ENCODE peak calls at places on chromosomes 2 and 18, in four cellular contexts. One of them, this sample, is unnamed.

GRCh38 chr18:44818148-44818547 is 137.5 kb downstream of the SETBP1 start:
- DNase-seq in HepG2: no peak
- DNase-seq in WTC11: no peak
- DNase-seq in K562: no peak
- DNase-seq in this sample: no peak

GRCh38 chr2:217530399-217531100 is 472.2 kb downstream of the TNS1 start:
- DNase-seq in WTC11: no peak
- DNase-seq in HepG2: peak; percentile 8
- DNase-seq in K562: no peak
- DNase-seq in this sample: no peak

GRCh38 chr2:187654535-187654934 is 100.3 kb upstream of the TFPI start:
- DNase-seq in HepG2: no peak
- DNase-seq in WTC11: no peak
- DNase-seq in K562: peak; percentile 30
- DNase-seq in this sample: no peak

GRCh38 chr2:70959851-70960832 is 18.3 kb upstream of the ANKRD53 start:
- DNase-seq in K562: no peak
- DNase-seq in HepG2: no peak
- DNase-seq in WTC11: peak; percentile 72
- DNase-seq in this sample: no peak

GRCh38 chr2:235612551-235612950 is 118.7 kb downstream of the AGAP1 start:
- DNase-seq in K562: no peak
- DNase-seq in HepG2: no peak
- DNase-seq in WTC11: no peak
- DNase-seq in this sample: no peak

GRCh38 chr2:96819101-96819875 is 3.2 kb downstream of the CNNM3 start:
- DNase-seq in WTC11: no peak
- DNase-seq in HepG2: peak; percentile 98
- DNase-seq in K562: peak; percentile 74
- DNase-seq in this sample: no peak

GRCh38 chr18:5518899-5519371 is 24.9 kb downstream of the EPB41L3 start:
- DNase-seq in K562: no peak
- DNase-seq in WTC11: no peak
- DNase-seq in HepG2: no peak
- DNase-seq in this sample: peak; percentile 20

GRCh38 chr2:234111523-234111922 is 61.0 kb downstream of the SPP2 start:
- DNase-seq in WTC11: no peak
- DNase-seq in K562: no peak
- DNase-seq in HepG2: no peak
- DNase-seq in this sample: no peak

GRCh38 chr2:225002656-225003045 is 39.6 kb downstream of the DOCK10 start:
- DNase-seq in K562: no peak
- DNase-seq in WTC11: no peak
- DNase-seq in HepG2: no peak
- DNase-seq in this sample: no peak

GRCh38 chr2:179454443-179455218 is 190.0 kb upstream of the SESTD1 start:
- DNase-seq in WTC11: no peak
- DNase-seq in K562: no peak
- DNase-seq in HepG2: peak; percentile 23
- DNase-seq in this sample: no peak

GRCh38 chr2:108577099-108577498 is 42.8 kb downstream of the LIMS1 start:
- DNase-seq in HepG2: no peak
- DNase-seq in K562: no peak
- DNase-seq in WTC11: no peak
- DNase-seq in this sample: no peak

GRCh38 chr2:238523158-238524110 is 96.7 kb downstream of the ASB1 start:
- DNase-seq in WTC11: peak; percentile 71
- DNase-seq in K562: no peak
- DNase-seq in HepG2: peak; percentile 93
- DNase-seq in this sample: no peak

GRCh38 chr2:238528953-238529781 is 102.4 kb downstream of the ASB1 start:
- DNase-seq in HepG2: peak; percentile 95
- DNase-seq in WTC11: no peak
- DNase-seq in K562: no peak
- DNase-seq in this sample: no peak

GRCh38 chr2:238524584-238524983 is 97.9 kb downstream of the ASB1 start:
- DNase-seq in WTC11: no peak
- DNase-seq in HepG2: no peak
- DNase-seq in K562: no peak
- DNase-seq in this sample: no peak

GRCh38 chr2:238525990-238526389 is 99.3 kb downstream of the ASB1 start:
- DNase-seq in K562: no peak
- DNase-seq in HepG2: no peak
- DNase-seq in WTC11: no peak
- DNase-seq in this sample: no peak

DNA sequence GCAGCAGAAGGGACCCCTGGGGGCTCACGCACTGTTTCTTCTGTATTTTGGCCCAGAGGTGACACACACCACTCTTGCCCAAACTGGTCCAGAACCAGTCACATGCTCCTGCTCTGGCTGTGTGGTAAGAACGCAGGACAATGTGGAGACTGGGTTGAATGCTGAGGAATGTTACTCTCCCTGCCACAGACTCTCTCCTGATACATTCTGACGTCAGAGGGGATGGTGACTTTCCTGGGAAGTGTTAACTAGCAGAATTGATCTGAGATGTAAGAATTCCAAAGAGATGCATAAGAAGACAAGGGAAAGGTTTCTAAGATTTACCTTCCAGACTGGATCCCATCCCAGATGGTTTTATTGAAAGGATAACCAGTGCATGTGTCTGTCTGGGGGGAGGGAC is 100.8 kb downstream of the ASB1 start:
- DNase-seq in WTC11: no peak
- DNase-seq in HepG2: no peak
- DNase-seq in K562: no peak
- DNase-seq in this sample: no peak
- TF ChIP-seq ELF4 in WTC11: no peak
- TF ChIP-seq ELF4 in HepG2: no peak
- TF ChIP-seq ELF4 in K562: no peak
- TF ChIP-seq ELF4 in this sample: no peak

GRCh38 chr18:2002604-2003003 is 568.7 kb downstream of the METTL4 start:
- DNase-seq in K562: peak; percentile 79
- DNase-seq in HepG2: no peak
- DNase-seq in WTC11: no peak
- DNase-seq in this sample: no peak
- TF ChIP-seq ELF4 in K562: no peak
- TF ChIP-seq ELF4 in HepG2: no peak
- TF ChIP-seq ELF4 in WTC11: no peak
- TF ChIP-seq ELF4 in this sample: no peak

GRCh38 chr2:239225921-239226561 is 174.8 kb downstream of the HDAC4 start:
- DNase-seq in K562: no peak
- DNase-seq in HepG2: no peak
- DNase-seq in WTC11: no peak
- DNase-seq in this sample: no peak
- TF ChIP-seq ELF4 in K562: no peak
- TF ChIP-seq ELF4 in HepG2: no peak
- TF ChIP-seq ELF4 in WTC11: no peak
- TF ChIP-seq ELF4 in this sample: no peak

DNA sequence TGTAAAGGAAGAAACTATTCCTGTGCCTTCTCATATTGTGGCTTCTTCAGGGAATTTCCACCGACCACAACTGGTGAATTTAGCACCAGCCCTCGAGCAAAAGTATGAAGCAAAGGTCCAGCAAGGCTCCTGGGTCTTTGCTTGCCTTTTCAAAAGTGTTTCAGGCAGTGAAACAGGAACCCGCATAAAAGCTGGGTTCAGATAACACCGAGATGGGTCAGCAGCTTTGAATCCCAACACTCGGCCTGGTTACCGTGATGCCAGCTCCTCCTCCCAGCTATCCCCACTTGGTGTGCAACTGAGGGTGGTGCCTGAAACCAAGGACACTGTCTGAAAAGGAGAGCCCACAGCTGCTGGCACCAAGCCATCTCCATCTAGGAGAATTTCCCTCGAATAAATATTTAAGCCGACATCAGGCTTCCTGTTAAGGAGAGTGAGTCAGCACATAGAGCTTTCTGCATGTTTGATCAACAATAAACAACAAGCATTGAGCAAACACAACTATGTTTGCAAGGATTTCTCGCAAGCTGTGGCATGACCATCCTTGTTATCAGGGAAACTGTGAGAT is 69.5 kb downstream of the ANTXR1 start:
- DNase-seq in WTC11: no peak
- DNase-seq in K562: no peak
- DNase-seq in HepG2: peak; percentile 92
- DNase-seq in this sample: no peak
- TF ChIP-seq ELF4 in WTC11: no peak
- TF ChIP-seq ELF4 in K562: no peak
- TF ChIP-seq ELF4 in HepG2: no peak
- TF ChIP-seq ELF4 in this sample: no peak

GRCh38 chr2:21195326-21195725 is 71.6 kb downstream of the TDRD15 start:
- DNase-seq in K562: no peak
- DNase-seq in WTC11: no peak
- DNase-seq in HepG2: no peak
- DNase-seq in this sample: no peak

GRCh38 chr2:21194828-21195227 is 71.1 kb downstream of the TDRD15 start:
- DNase-seq in HepG2: no peak
- DNase-seq in K562: no peak
- DNase-seq in WTC11: no peak
- DNase-seq in this sample: no peak

GRCh38 chr2:21194147-21194546 is 70.4 kb downstream of the TDRD15 start:
- DNase-seq in K562: no peak
- DNase-seq in WTC11: no peak
- DNase-seq in HepG2: no peak
- DNase-seq in this sample: no peak

DNA sequence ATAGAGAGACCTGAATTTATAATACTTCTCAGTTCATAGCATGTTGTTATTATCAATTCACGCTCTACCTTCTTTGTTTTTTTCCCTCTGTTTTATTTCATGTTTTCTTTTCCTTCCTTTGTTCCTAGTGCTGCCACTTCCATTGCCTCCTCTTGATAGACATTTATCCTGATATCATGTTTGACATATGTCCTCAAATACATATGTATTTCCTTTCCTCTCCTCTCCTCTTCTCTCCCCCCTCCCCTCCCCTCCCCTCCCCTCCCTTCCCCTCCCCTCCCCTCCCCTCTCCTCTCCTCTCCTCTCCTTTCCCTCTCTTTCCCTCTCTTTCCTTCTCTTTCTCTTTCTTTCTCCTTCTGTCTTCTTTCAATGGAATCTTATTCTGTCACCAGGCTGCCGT is 67.8 kb downstream of the TDRD15 start:
- DNase-seq in WTC11: no peak
- DNase-seq in HepG2: no peak
- DNase-seq in K562: no peak
- DNase-seq in this sample: no peak
- TF ChIP-seq ELF4 in WTC11: no peak
- TF ChIP-seq ELF4 in HepG2: no peak
- TF ChIP-seq ELF4 in K562: no peak
- TF ChIP-seq ELF4 in this sample: no peak

GRCh38 chr2:141728142-141728541 is 402.7 kb downstream of the LRP1B start:
- DNase-seq in WTC11: no peak
- DNase-seq in K562: no peak
- DNase-seq in HepG2: no peak
- DNase-seq in this sample: no peak
- TF ChIP-seq ELF4 in WTC11: no peak
- TF ChIP-seq ELF4 in K562: no peak
- TF ChIP-seq ELF4 in HepG2: no peak
- TF ChIP-seq ELF4 in this sample: no peak

DNA sequence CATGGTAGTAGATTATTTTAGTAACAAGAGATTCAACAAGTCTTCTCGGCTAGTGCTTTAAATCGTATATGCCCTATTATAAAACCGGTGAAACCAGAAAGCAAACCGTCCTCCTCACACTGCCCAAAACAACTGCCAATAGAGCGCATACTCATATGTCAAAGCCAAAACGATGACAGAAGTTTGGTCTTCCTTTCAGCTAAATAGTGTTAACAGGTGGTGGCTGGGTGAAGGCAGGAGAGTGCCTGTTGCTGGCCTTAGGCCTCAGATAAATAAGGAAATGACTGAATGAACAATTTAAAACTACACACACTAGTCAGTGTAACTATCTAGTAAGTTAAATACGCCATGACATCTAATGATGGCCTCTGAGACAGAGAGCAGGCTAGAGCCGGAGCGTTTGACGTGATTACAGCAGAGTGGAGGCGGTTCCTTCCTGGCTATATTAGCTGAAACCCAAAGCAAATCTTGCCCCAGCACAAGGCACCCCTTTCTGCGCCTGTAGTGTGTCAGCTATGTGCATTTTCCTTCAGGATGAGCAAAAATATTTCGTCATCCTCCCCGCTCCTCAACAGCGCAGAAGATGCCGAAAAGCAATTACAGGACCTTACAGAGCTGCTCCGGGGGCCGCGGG is 1.6 kb downstream of the LONRF2 start:
- DNase-seq in WTC11: no peak
- DNase-seq in K562: peak; percentile 38
- DNase-seq in HepG2: no peak
- DNase-seq in this sample: no peak
- TF ChIP-seq ELF4 in WTC11: no peak
- TF ChIP-seq ELF4 in K562: no peak
- TF ChIP-seq ELF4 in HepG2: no peak
- TF ChIP-seq ELF4 in this sample: no peak